ENCODE peak calls at places on chromosome 16, in four cellular contexts. Z, R, G and J are unnamed samples.

GRCh38 chr16:55021595-55022475 is 91.2 kb downstream of the IRX5 start:
- DNase-seq in G (no peak), R (peak), Z (peak), J (peak)

GRCh38 chr16:15415411-15416070 is 18.8 kb upstream of the BMERB1 start:
- DNase-seq in Z (peak), R (no peak), G (no peak), J (no peak)

GRCh38 chr16:6977906-6978305 is 354.7 kb upstream of the RBFOX1 start:
- DNase-seq in G (no peak), R (no peak), Z (no peak), J (no peak)

GRCh38 chr16:70805380-70805779 is 4.4 kb upstream of the VAC14 start:
- DNase-seq in Z (no peak), R (no peak), G (no peak), J (no peak)

GRCh38 chr16:87076950-87077749 is 240.0 kb downstream of the C16orf95 start:
- DNase-seq in R (peak), Z (peak), G (peak), J (peak)

GRCh38 chr16:14640538-14640937 is 7.8 kb downstream of the BFAR start:
- DNase-seq in Z (no peak), R (no peak), G (no peak), J (no peak)

GRCh38 chr16:2003827-2004641 is 5.6 kb downstream of the ZNF598 start:
- DNase-seq in G (peak), R (peak), Z (peak), J (peak)

GRCh38 chr16:2177561-2177960 is 18.8 kb downstream of the CASKIN1 start:
- DNase-seq in G (no peak), R (no peak), Z (no peak), J (no peak)

GRCh38 chr16:49493836-49494235 is 120.2 kb downstream of the C16orf78 start:
- DNase-seq in R (no peak), G (no peak), Z (no peak), J (no peak)